ENCODE peak calls at places on chromosomes 4 and X, in five cellular contexts. One of them, this sample, is unnamed.

GRCh38 chr4:147683172-147683571 is 791 bp downstream of the PRMT9 start:
- DNase-seq in substantia nigra: no peak
- DNase-seq in prostate gland: no peak
- DNase-seq in uterus: no peak
- DNase-seq in endodermal cell: peak
- DNase-seq in this sample: no peak

GRCh38 chrX:70454441-70455365 is 10.1 kb downstream of the DLG3 start:
- DNase-seq in uterus: peak
- DNase-seq in substantia nigra: peak
- DNase-seq in prostate gland: peak
- DNase-seq in endodermal cell: peak
- DNase-seq in this sample: peak

GRCh38 chrX:103275947-103276567 is 493 bp downstream of the TCEAL5 start:
- DNase-seq in substantia nigra: no peak
- DNase-seq in endodermal cell: no peak
- DNase-seq in uterus: no peak
- DNase-seq in prostate gland: no peak
- DNase-seq in this sample: peak

GRCh38 chr4:54118850-54119589 is 19.1 kb downstream of the GSX2 start:
- DNase-seq in uterus: no peak
- DNase-seq in prostate gland: no peak
- DNase-seq in substantia nigra: no peak
- DNase-seq in endodermal cell: no peak
- DNase-seq in this sample: no peak

GRCh38 chr4:25801594-25801993 is 61.2 kb downstream of the SEL1L3 start:
- DNase-seq in endodermal cell: peak
- DNase-seq in prostate gland: no peak
- DNase-seq in uterus: no peak
- DNase-seq in substantia nigra: no peak
- DNase-seq in this sample: no peak

GRCh38 chrX:114028907-114029662 is 554.8 kb upstream of the HTR2C start:
- DNase-seq in uterus: no peak
- DNase-seq in substantia nigra: no peak
- DNase-seq in prostate gland: no peak
- DNase-seq in endodermal cell: no peak
- DNase-seq in this sample: no peak

GRCh38 chrX:49704692-49705404 is 9.1 kb upstream of the PAGE1 start:
- DNase-seq in uterus: no peak
- DNase-seq in substantia nigra: no peak
- DNase-seq in prostate gland: no peak
- DNase-seq in endodermal cell: no peak
- DNase-seq in this sample: no peak

GRCh38 chrX:1398431-1399340 is 6.8 kb upstream of the SLC25A6 start:
- DNase-seq in endodermal cell: no peak
- DNase-seq in uterus: no peak
- DNase-seq in substantia nigra: no peak
- DNase-seq in prostate gland: no peak
- DNase-seq in this sample: peak

GRCh38 chrX:28847423-28847822 is 260.2 kb downstream of the IL1RAPL1 start:
- DNase-seq in endodermal cell: peak
- DNase-seq in prostate gland: no peak
- DNase-seq in substantia nigra: peak
- DNase-seq in uterus: no peak
- DNase-seq in this sample: no peak

GRCh38 chrX:69615779-69616519 is at the start of gene EDA:
- DNase-seq in substantia nigra: peak
- DNase-seq in uterus: peak
- DNase-seq in endodermal cell: peak
- DNase-seq in prostate gland: peak
- DNase-seq in this sample: peak

GRCh38 chrX:146481735-146482134 is 327.8 kb upstream of the CXorf51B start:
- DNase-seq in endodermal cell: peak
- DNase-seq in substantia nigra: no peak
- DNase-seq in uterus: no peak
- DNase-seq in prostate gland: no peak
- DNase-seq in this sample: no peak

GRCh38 chr4:94877973-94878372 is 120.2 kb downstream of the BMPR1B start:
- DNase-seq in uterus: no peak
- DNase-seq in endodermal cell: no peak
- DNase-seq in prostate gland: no peak
- DNase-seq in substantia nigra: no peak
- DNase-seq in this sample: no peak

GRCh38 chr4:177448850-177449249 is 6.6 kb upstream of the AGA start:
- DNase-seq in endodermal cell: no peak
- DNase-seq in prostate gland: no peak
- DNase-seq in substantia nigra: no peak
- DNase-seq in uterus: no peak
- DNase-seq in this sample: no peak

DNA sequence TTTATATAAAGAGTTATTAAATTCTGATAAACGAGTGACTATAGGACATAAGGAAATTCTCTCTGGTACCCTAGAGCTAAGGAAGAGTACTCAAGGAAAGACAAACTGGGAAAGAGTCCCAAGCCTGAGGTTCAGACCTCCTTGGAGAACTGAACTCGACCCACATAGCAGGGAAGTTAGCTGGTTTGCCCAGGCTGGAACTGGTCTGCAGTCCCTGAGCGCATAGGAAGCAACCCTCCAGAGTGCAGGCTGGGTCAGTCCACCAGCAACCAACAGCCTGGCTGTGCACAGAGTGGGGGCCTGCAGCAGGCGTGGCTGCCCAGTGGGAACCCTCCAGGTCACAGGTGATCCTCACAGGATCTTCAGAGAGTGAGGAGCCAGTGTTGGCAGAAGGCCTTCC is 114.1 kb downstream of the SOWAHB start:
- DNase-seq in substantia nigra: no peak
- DNase-seq in prostate gland: no peak
- DNase-seq in endodermal cell: no peak
- DNase-seq in uterus: no peak
- DNase-seq in this sample: no peak
- H3K27ac ChIP-seq in substantia nigra: no peak
- H3K27ac ChIP-seq in prostate gland: no peak
- H3K27ac ChIP-seq in endodermal cell: no peak
- H3K27ac ChIP-seq in uterus: no peak
- H3K27ac ChIP-seq in this sample: no peak

GRCh38 chrX:115630204-115630603 is 69.2 kb downstream of the PLS3 start:
- DNase-seq in uterus: no peak
- DNase-seq in substantia nigra: no peak
- DNase-seq in endodermal cell: no peak
- DNase-seq in prostate gland: no peak
- DNase-seq in this sample: no peak

GRCh38 chrX:115632455-115632854 is 71.5 kb downstream of the PLS3 start:
- DNase-seq in prostate gland: no peak
- DNase-seq in substantia nigra: no peak
- DNase-seq in endodermal cell: no peak
- DNase-seq in uterus: no peak
- DNase-seq in this sample: no peak
- H3K27ac ChIP-seq in prostate gland: no peak
- H3K27ac ChIP-seq in substantia nigra: no peak
- H3K27ac ChIP-seq in endodermal cell: no peak
- H3K27ac ChIP-seq in uterus: no peak
- H3K27ac ChIP-seq in this sample: no peak

GRCh38 chrX:83022020-83022419 is 486.1 kb upstream of the POU3F4 start:
- DNase-seq in uterus: no peak
- DNase-seq in endodermal cell: peak
- DNase-seq in prostate gland: no peak
- DNase-seq in substantia nigra: no peak
- DNase-seq in this sample: no peak
- H3K27ac ChIP-seq in uterus: no peak
- H3K27ac ChIP-seq in endodermal cell: no peak
- H3K27ac ChIP-seq in prostate gland: no peak
- H3K27ac ChIP-seq in substantia nigra: no peak
- H3K27ac ChIP-seq in this sample: no peak

GRCh38 chrX:22323541-22323940 is 50.8 kb downstream of the CBLL2 start:
- DNase-seq in prostate gland: no peak
- DNase-seq in uterus: no peak
- DNase-seq in endodermal cell: no peak
- DNase-seq in substantia nigra: no peak
- DNase-seq in this sample: no peak
- H3K27ac ChIP-seq in prostate gland: no peak
- H3K27ac ChIP-seq in uterus: no peak
- H3K27ac ChIP-seq in endodermal cell: no peak
- H3K27ac ChIP-seq in substantia nigra: no peak
- H3K27ac ChIP-seq in this sample: no peak

GRCh38 chr4:153789741-153790651 is 1.1 kb upstream of the SFRP2 start:
- DNase-seq in uterus: no peak
- DNase-seq in prostate gland: no peak
- DNase-seq in endodermal cell: peak
- DNase-seq in substantia nigra: no peak
- DNase-seq in this sample: peak
- H3K27ac ChIP-seq in uterus: no peak
- H3K27ac ChIP-seq in prostate gland: no peak
- H3K27ac ChIP-seq in endodermal cell: peak
- H3K27ac ChIP-seq in substantia nigra: no peak
- H3K27ac ChIP-seq in this sample: no peak

This sample was measured in right cardiac atrium.